ENCODE peak calls at places on chromosomes 2 and 18, in four cellular contexts. Z is MM.1S, V is NCI-H1092 treated with DMSO at 0.1 percent for 48 hours, Y is iPS-NIHi11. C is an unnamed sample.
A peak's percentile ranks its signal among the peaks of the same experiment; 100 is the strongest.

GRCh38 chr18:78873916-78874505 is 105.6 kb upstream of the SALL3 start:
- DNase-seq in Z (no peak), Y (no peak), V (no peak), C (no peak)

GRCh38 chr2:236774171-236774570 is 204.5 kb downstream of the ACKR3 start:
- DNase-seq in Z (no peak), V (no peak), Y (no peak), C (no peak)

GRCh38 chr2:225164406-225165048 is 122.3 kb upstream of the DOCK10 start:
- DNase-seq in Y (no peak), Z (no peak), V (no peak), C (no peak)

GRCh38 chr2:98828369-98828744 is 97.4 kb upstream of the MGAT4A start:
- DNase-seq in Y (no peak), V (no peak), Z (no peak), C (no peak)

GRCh38 chr2:130393318-130393910 is 37.6 kb downstream of the PTPN18 start:
- DNase-seq in V (no peak), Y (no peak), Z (peak; percentile 34), C (no peak)

GRCh38 chr2:131081190-131081589 is 12.1 kb downstream of the FAM168B start:
- DNase-seq in V (no peak), Y (no peak), Z (no peak), C (no peak)

GRCh38 chr2:136005462-136006205 is 20.2 kb upstream of the DARS1 start:
- DNase-seq in Y (no peak), V (no peak), Z (peak; percentile 67), C (no peak)

GRCh38 chr2:100882645-100883613 is 63.0 kb downstream of the NPAS2 start:
- DNase-seq in V (no peak), Y (no peak), Z (no peak), C (no peak)

GRCh38 chr2:111945444-111946293 is 47.3 kb downstream of the MERTK start:
- DNase-seq in V (no peak), Y (no peak), Z (peak; percentile 21), C (no peak)

GRCh38 chr2:47089083-47089464 is 66.0 kb downstream of the STPG4 start:
- DNase-seq in Y (no peak), Z (no peak), V (no peak), C (no peak)

GRCh38 chr2:136727973-136728699 is 37.2 kb upstream of the THSD7B start:
- DNase-seq in Z (no peak), Y (no peak), V (peak; percentile 7), C (no peak)

GRCh38 chr2:53753036-53753435 is 14.6 kb upstream of the CHAC2 start:
- DNase-seq in Z (no peak), Y (no peak), V (no peak), C (no peak)

GRCh38 chr2:136235451-136236418 is 117.8 kb upstream of the CXCR4 start:
- DNase-seq in V (no peak), Z (no peak), Y (peak; percentile 31), C (no peak)

GRCh38 chr18:57094199-57094598 is 52.7 kb upstream of the BOD1L2 start:
- DNase-seq in V (no peak), Z (no peak), Y (no peak), C (no peak)

GRCh38 chr2:183162362-183162761 is 38.1 kb downstream of the NUP35 start:
- DNase-seq in Z (no peak), V (no peak), Y (no peak), C (no peak)

GRCh38 chr2:179898873-179899272 is 37.5 kb upstream of the ZNF385B start:
- DNase-seq in V (peak; percentile 1), Y (peak; percentile 31), Z (peak; percentile 78), C (peak; percentile 46)